ENCODE peak calls at places on chromosomes 4 and X, in six cellular contexts. Y is H9, B is cardiac muscle cell, T is kidney, I is right lobe of liver, R is brain microvascular endothelial cell. J is an unnamed sample.
A peak's percentile ranks its signal among the peaks of the same experiment; 100 is the strongest.

GRCh38 chrX:31071725-31072124 is at the start of gene FTHL17:
- DNase-seq in Y (no peak), B (no peak), T (no peak), I (no peak), R (no peak), J (no peak)

GRCh38 chr4:131348258-131348657 is 1800.8 kb upstream of the PCDH10 start:
- DNase-seq in Y (no peak), B (no peak), T (no peak), I (no peak), R (no peak), J (no peak)

GRCh38 chr4:63580796-63581475 is 828.3 kb downstream of the TECRL start:
- DNase-seq in Y (no peak), B (no peak), T (no peak), I (no peak), R (no peak), J (no peak)

GRCh38 chrX:151902813-151903591 is 9.7 kb upstream of the MAGEA4 start:
- DNase-seq in Y (no peak), B (no peak), T (no peak), I (no peak), R (peak; percentile 85), J (no peak)

GRCh38 chrX:102883491-102883890 is 53.6 kb upstream of the RAB40AL start:
- DNase-seq in Y (no peak), B (no peak), T (no peak), I (no peak), R (no peak), J (no peak)

GRCh38 chr4:39066371-39066770 is 4.3 kb downstream of the KLHL5 start:
- DNase-seq in Y (no peak), B (no peak), T (no peak), I (no peak), R (no peak), J (no peak)

GRCh38 chrX:40531056-40531826 is 49.5 kb upstream of the ATP6AP2 start:
- DNase-seq in Y (no peak), B (no peak), T (no peak), I (no peak), R (no peak), J (no peak)

GRCh38 chr4:113008726-113009125 is 40.7 kb upstream of the ANK2 start:
- DNase-seq in Y (no peak), B (no peak), T (no peak), I (no peak), R (no peak), J (no peak)

GRCh38 chr4:56684320-56684719 is 3.2 kb upstream of the HOPX start:
- DNase-seq in Y (no peak), B (no peak), T (no peak), I (no peak), R (peak; percentile 16), J (no peak)

GRCh38 chrX:48736303-48736702 is 25.2 kb upstream of the GLOD5 start:
- DNase-seq in Y (no peak), B (no peak), T (no peak), I (no peak), R (no peak), J (no peak)

GRCh38 chrX:15918003-15918402 is 63.4 kb upstream of the AP1S2 start:
- DNase-seq in Y (no peak), B (no peak), T (no peak), I (no peak), R (no peak), J (no peak)

GRCh38 chr4:122305853-122306252 is 73.0 kb upstream of the ADAD1 start:
- DNase-seq in Y (no peak), B (no peak), T (no peak), I (no peak), R (no peak), J (no peak)

DNA sequence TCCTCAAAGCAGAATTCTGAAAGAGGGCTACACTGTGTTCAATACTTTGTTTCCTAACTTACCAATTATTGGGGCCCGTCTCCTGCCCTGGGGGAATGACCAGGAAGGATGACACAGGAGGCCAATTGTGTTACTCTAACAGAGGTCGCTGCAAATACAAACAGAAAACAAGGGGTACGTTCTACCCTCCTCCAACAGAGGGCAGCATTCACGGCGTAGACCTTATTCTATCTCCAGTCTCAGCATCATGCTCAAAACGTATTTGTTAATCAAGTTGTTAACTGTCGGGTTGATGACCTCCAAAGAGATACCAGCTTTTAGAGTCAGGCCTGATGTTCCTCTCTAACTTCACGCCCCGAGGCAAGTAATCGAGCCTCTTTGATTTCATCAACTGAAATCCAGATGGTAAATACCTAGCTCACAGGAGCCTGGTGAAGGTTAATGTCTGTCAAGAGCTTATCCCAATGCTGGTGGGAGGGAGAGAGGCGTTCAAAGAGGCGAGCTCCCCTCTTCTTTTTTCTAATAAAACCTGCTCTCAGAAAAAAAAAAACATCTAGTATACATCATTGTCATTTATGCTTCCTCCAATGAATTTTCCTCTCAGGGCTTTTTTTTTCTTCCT is 181.0 kb upstream of the KCNIP4 start:
- DNase-seq in Y (peak; percentile 76), B (peak; percentile 63), T (no peak), I (no peak), R (peak; percentile 37), J (no peak)
- TF ChIP-seq CTCF in Y (peak; percentile 83), B (peak; percentile 72), T (peak; percentile 17), I (peak; percentile 52), R (peak; percentile 84), J (peak; percentile 74)

GRCh38 chr4:6076391-6076790 is 58.2 kb upstream of the C4orf50 start:
- DNase-seq in Y (no peak), B (no peak), T (no peak), I (no peak), R (no peak), J (no peak)
- TF ChIP-seq CTCF in Y (peak; percentile 76), B (no peak), T (no peak), I (peak; percentile 12), R (no peak), J (peak; percentile 57)

GRCh38 chr4:2436301-2436700 is 17.5 kb downstream of the CFAP99 start:
- DNase-seq in Y (no peak), B (no peak), T (no peak), I (no peak), R (no peak), J (no peak)
- TF ChIP-seq CTCF in Y (peak; percentile 20), B (peak; percentile 22), T (no peak), I (no peak), R (peak; percentile 60), J (no peak)

DNA sequence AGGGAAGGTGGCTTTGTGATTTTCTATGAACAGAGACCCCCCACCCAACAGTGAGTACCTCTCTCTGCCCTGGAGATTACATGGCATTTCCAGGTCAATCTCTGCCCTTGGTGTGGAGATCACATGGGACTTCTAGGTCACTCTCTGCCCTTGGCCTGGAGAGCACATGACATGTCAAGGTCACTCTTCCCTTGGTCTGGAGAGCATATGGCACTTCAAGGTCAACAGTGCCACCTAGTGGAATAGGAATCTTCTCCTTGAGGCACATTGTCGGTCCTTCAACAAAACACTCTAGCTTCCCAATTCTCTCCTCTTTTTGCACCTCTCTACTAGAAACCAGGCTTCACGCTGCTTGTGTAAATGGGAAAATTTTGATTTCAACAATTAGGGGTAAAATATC is 66.2 kb upstream of the TACR3 start:
- DNase-seq in Y (peak; percentile 67), B (peak; percentile 48), T (no peak), I (no peak), R (peak; percentile 1), J (no peak)
- TF ChIP-seq CTCF in Y (peak; percentile 87), B (peak; percentile 29), T (no peak), I (peak; percentile 50), R (peak; percentile 55), J (peak; percentile 68)

GRCh38 chrX:147173586-147173985 is 359.0 kb upstream of the CXorf51A start:
- DNase-seq in Y (no peak), B (peak; percentile 40), T (no peak), I (no peak), R (no peak), J (no peak)

DNA sequence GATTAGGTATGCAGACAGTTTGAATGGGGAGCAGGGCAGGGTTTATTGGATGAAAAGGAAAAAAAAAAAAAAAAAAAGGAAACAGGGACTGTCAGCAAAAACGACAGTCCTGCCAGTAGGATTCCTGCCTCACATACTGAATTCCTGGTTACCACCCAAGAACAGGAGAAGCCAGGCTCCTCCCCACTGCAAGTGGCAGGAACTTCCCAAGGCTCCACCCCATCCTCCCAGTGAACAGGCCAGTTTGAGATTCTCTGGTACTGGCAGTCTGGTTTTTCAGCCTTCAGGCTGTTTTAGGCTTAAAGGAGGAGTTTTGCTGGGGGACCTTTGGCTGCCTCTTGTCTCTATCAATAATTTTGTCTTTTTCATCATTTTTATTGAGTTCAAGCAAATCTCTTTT is 360.1 kb upstream of the CXorf51A start:
- DNase-seq in Y (peak; percentile 67), B (no peak), T (no peak), I (no peak), R (no peak), J (no peak)
- TF ChIP-seq CTCF in Y (no peak), B (no peak), T (no peak), I (no peak), R (no peak), J (no peak)

GRCh38 chr4:187380181-187380581 is 615.4 kb upstream of the ZFP42 start:
- DNase-seq in Y (peak; percentile 77), B (peak; percentile 22), T (no peak), I (no peak), R (peak; percentile 4), J (no peak)

GRCh38 chr4:187383181-187383580 is 612.4 kb upstream of the ZFP42 start:
- DNase-seq in Y (no peak), B (no peak), T (no peak), I (no peak), R (no peak), J (no peak)

GRCh38 chr4:187378441-187378840 is 617.1 kb upstream of the ZFP42 start:
- DNase-seq in Y (no peak), B (no peak), T (no peak), I (no peak), R (no peak), J (no peak)
- TF ChIP-seq CTCF in Y (no peak), B (no peak), T (no peak), I (no peak), R (no peak), J (no peak)

GRCh38 chr4:120829113-120829831 is 93.3 kb downstream of the PRDM5 start:
- DNase-seq in Y (no peak), B (no peak), T (no peak), I (no peak), R (no peak), J (no peak)
- TF ChIP-seq CTCF in Y (no peak), B (no peak), T (no peak), I (no peak), R (no peak), J (no peak)

DNA sequence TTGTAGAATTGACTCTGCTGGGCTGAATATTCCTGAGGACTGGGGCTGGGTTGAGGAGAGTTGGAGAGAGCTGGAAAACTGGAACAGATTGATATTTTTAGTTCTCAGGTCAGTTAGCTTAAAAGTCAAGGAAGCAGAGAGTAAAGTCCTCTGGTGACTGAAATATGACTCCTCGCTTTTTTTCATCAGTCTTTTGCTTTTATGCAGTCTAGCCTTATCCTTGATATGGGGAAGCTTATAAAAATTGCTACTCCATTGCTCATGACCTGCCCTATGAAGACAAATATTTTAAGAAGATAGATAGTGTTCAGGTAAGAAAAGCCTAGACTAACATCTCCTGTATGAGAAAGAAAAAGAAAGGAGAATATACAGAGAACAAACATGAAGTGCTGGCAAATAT is 152.7 kb downstream of the C4orf33 start:
- DNase-seq in Y (no peak), B (no peak), T (no peak), I (no peak), R (no peak), J (no peak)
- TF ChIP-seq CTCF in Y (no peak), B (no peak), T (no peak), I (no peak), R (no peak), J (no peak)

J was measured in type B pancreatic cell.